ENCODE peak calls at places on chromosomes 11 and 22, in five cellular contexts. One of them, this sample, is unnamed.

GRCh38 chr11:130246719-130247118 is 68.0 kb downstream of the ZBTB44 start:
- DNase-seq in tibial artery: no peak
- DNase-seq in mammary epithelial cell: peak
- DNase-seq in astrocyte of the spinal cord: peak
- DNase-seq in fibroblast of the aortic adventitia: peak
- DNase-seq in this sample: peak

GRCh38 chr22:39325392-39325932 is 6.0 kb upstream of the RPL3 start:
- DNase-seq in tibial artery: no peak
- DNase-seq in mammary epithelial cell: no peak
- DNase-seq in astrocyte of the spinal cord: no peak
- DNase-seq in fibroblast of the aortic adventitia: no peak
- DNase-seq in this sample: peak

GRCh38 chr22:26670459-26670858 is 13.1 kb downstream of the MIAT start:
- DNase-seq in tibial artery: no peak
- DNase-seq in mammary epithelial cell: no peak
- DNase-seq in astrocyte of the spinal cord: no peak
- DNase-seq in fibroblast of the aortic adventitia: no peak
- DNase-seq in this sample: no peak

GRCh38 chr11:14518820-14519219 is 1.4 kb downstream of the PSMA1 start:
- DNase-seq in tibial artery: no peak
- DNase-seq in mammary epithelial cell: no peak
- DNase-seq in astrocyte of the spinal cord: no peak
- DNase-seq in fibroblast of the aortic adventitia: no peak
- DNase-seq in this sample: no peak

GRCh38 chr22:21866821-21867527 is 471 bp downstream of the MAPK1 start:
- DNase-seq in tibial artery: peak
- DNase-seq in mammary epithelial cell: no peak
- DNase-seq in astrocyte of the spinal cord: no peak
- DNase-seq in fibroblast of the aortic adventitia: peak
- DNase-seq in this sample: no peak

GRCh38 chr11:69997352-69997751 is 80.8 kb upstream of the ANO1 start:
- DNase-seq in tibial artery: no peak
- DNase-seq in mammary epithelial cell: no peak
- DNase-seq in astrocyte of the spinal cord: no peak
- DNase-seq in fibroblast of the aortic adventitia: no peak
- DNase-seq in this sample: no peak

GRCh38 chr11:128328955-128329551 is 258.3 kb downstream of the ETS1 start:
- DNase-seq in tibial artery: no peak
- DNase-seq in mammary epithelial cell: no peak
- DNase-seq in astrocyte of the spinal cord: no peak
- DNase-seq in fibroblast of the aortic adventitia: no peak
- DNase-seq in this sample: no peak

GRCh38 chr11:59962103-59962474 is 1.7 kb upstream of the OOSP4A start:
- DNase-seq in tibial artery: no peak
- DNase-seq in mammary epithelial cell: no peak
- DNase-seq in astrocyte of the spinal cord: no peak
- DNase-seq in fibroblast of the aortic adventitia: no peak
- DNase-seq in this sample: no peak

GRCh38 chr11:1039481-1040427 is 3.2 kb upstream of the MUC6 start:
- DNase-seq in tibial artery: no peak
- DNase-seq in mammary epithelial cell: no peak
- DNase-seq in astrocyte of the spinal cord: no peak
- DNase-seq in fibroblast of the aortic adventitia: no peak
- DNase-seq in this sample: no peak

GRCh38 chr11:61529537-61530225 is 21.1 kb downstream of the LRRC10B start:
- DNase-seq in tibial artery: no peak
- DNase-seq in mammary epithelial cell: no peak
- DNase-seq in astrocyte of the spinal cord: no peak
- DNase-seq in fibroblast of the aortic adventitia: no peak
- DNase-seq in this sample: no peak

GRCh38 chr11:17992916-17993315 is 19.9 kb downstream of the SERGEF start:
- DNase-seq in tibial artery: no peak
- DNase-seq in mammary epithelial cell: peak
- DNase-seq in astrocyte of the spinal cord: no peak
- DNase-seq in fibroblast of the aortic adventitia: peak
- DNase-seq in this sample: peak

GRCh38 chr11:25587496-25587895 is 744.4 kb upstream of the ANO3 start:
- DNase-seq in tibial artery: no peak
- DNase-seq in mammary epithelial cell: peak
- DNase-seq in astrocyte of the spinal cord: no peak
- DNase-seq in fibroblast of the aortic adventitia: peak
- DNase-seq in this sample: no peak

GRCh38 chr22:35593885-35594470 is 23.2 kb downstream of the MB start:
- DNase-seq in tibial artery: no peak
- DNase-seq in mammary epithelial cell: no peak
- DNase-seq in astrocyte of the spinal cord: no peak
- DNase-seq in fibroblast of the aortic adventitia: peak
- DNase-seq in this sample: no peak

GRCh38 chr22:26770624-26771023 is 113.2 kb downstream of the MIAT start:
- DNase-seq in tibial artery: no peak
- DNase-seq in mammary epithelial cell: peak
- DNase-seq in astrocyte of the spinal cord: no peak
- DNase-seq in fibroblast of the aortic adventitia: peak
- DNase-seq in this sample: no peak

GRCh38 chr11:120168960-120169681 is 31.2 kb upstream of the TRIM29 start:
- DNase-seq in tibial artery: no peak
- DNase-seq in mammary epithelial cell: peak
- DNase-seq in astrocyte of the spinal cord: peak
- DNase-seq in fibroblast of the aortic adventitia: peak
- DNase-seq in this sample: peak

GRCh38 chr11:80473562-80473961 is 1032.7 kb upstream of the TENM4 start:
- DNase-seq in tibial artery: no peak
- DNase-seq in mammary epithelial cell: no peak
- DNase-seq in astrocyte of the spinal cord: no peak
- DNase-seq in fibroblast of the aortic adventitia: no peak
- DNase-seq in this sample: no peak

GRCh38 chr11:106281455-106282173 is 204.2 kb downstream of the AASDHPPT start:
- DNase-seq in tibial artery: no peak
- DNase-seq in mammary epithelial cell: peak
- DNase-seq in astrocyte of the spinal cord: peak
- DNase-seq in fibroblast of the aortic adventitia: peak
- DNase-seq in this sample: peak

GRCh38 chr22:46833228-46833627 is 70.8 kb downstream of the TBC1D22A start:
- DNase-seq in tibial artery: no peak
- DNase-seq in mammary epithelial cell: peak
- DNase-seq in astrocyte of the spinal cord: peak
- DNase-seq in fibroblast of the aortic adventitia: no peak
- DNase-seq in this sample: peak

GRCh38 chr22:28116261-28116673 is 197.2 kb upstream of the PITPNB start:
- DNase-seq in tibial artery: peak
- DNase-seq in mammary epithelial cell: peak
- DNase-seq in astrocyte of the spinal cord: peak
- DNase-seq in fibroblast of the aortic adventitia: peak
- DNase-seq in this sample: peak

GRCh38 chr22:17258015-17258827 is 39.0 kb upstream of the ADA2 start:
- DNase-seq in tibial artery: no peak
- DNase-seq in mammary epithelial cell: peak
- DNase-seq in astrocyte of the spinal cord: peak
- DNase-seq in fibroblast of the aortic adventitia: no peak
- DNase-seq in this sample: peak

GRCh38 chr11:79864882-79865281 is 424.1 kb upstream of the TENM4 start:
- DNase-seq in tibial artery: no peak
- DNase-seq in mammary epithelial cell: no peak
- DNase-seq in astrocyte of the spinal cord: no peak
- DNase-seq in fibroblast of the aortic adventitia: no peak
- DNase-seq in this sample: peak

GRCh38 chr11:77752518-77752917 is 68.0 kb downstream of the RSF1 start:
- DNase-seq in tibial artery: no peak
- DNase-seq in mammary epithelial cell: no peak
- DNase-seq in astrocyte of the spinal cord: no peak
- DNase-seq in fibroblast of the aortic adventitia: peak
- DNase-seq in this sample: no peak

GRCh38 chr11:93020248-93021088 is 51.0 kb downstream of the MTNR1B start:
- DNase-seq in tibial artery: no peak
- DNase-seq in mammary epithelial cell: peak
- DNase-seq in astrocyte of the spinal cord: peak
- DNase-seq in fibroblast of the aortic adventitia: peak
- DNase-seq in this sample: peak

GRCh38 chr11:5992604-5993251 is 5.9 kb upstream of the OR52L1 start:
- DNase-seq in tibial artery: no peak
- DNase-seq in mammary epithelial cell: peak
- DNase-seq in astrocyte of the spinal cord: no peak
- DNase-seq in fibroblast of the aortic adventitia: peak
- DNase-seq in this sample: peak

GRCh38 chr22:42056757-42057511 is 13.7 kb downstream of the NAGA start:
- DNase-seq in tibial artery: no peak
- DNase-seq in mammary epithelial cell: no peak
- DNase-seq in astrocyte of the spinal cord: no peak
- DNase-seq in fibroblast of the aortic adventitia: no peak
- DNase-seq in this sample: no peak

GRCh38 chr11:128448487-128448886 is 138.9 kb downstream of the ETS1 start:
- DNase-seq in tibial artery: no peak
- DNase-seq in mammary epithelial cell: peak
- DNase-seq in astrocyte of the spinal cord: peak
- DNase-seq in fibroblast of the aortic adventitia: peak
- DNase-seq in this sample: peak

GRCh38 chr11:8867035-8867434 is 44.0 kb upstream of the AKIP1 start:
- DNase-seq in tibial artery: no peak
- DNase-seq in mammary epithelial cell: peak
- DNase-seq in astrocyte of the spinal cord: no peak
- DNase-seq in fibroblast of the aortic adventitia: peak
- DNase-seq in this sample: no peak

GRCh38 chr11:118168316-118168715 is 8.1 kb downstream of the SCN2B start:
- DNase-seq in tibial artery: no peak
- DNase-seq in mammary epithelial cell: no peak
- DNase-seq in astrocyte of the spinal cord: no peak
- DNase-seq in fibroblast of the aortic adventitia: no peak
- DNase-seq in this sample: no peak

GRCh38 chr11:124072147-124072546 is 31.0 kb upstream of the OR10G7 start:
- DNase-seq in tibial artery: no peak
- DNase-seq in mammary epithelial cell: no peak
- DNase-seq in astrocyte of the spinal cord: no peak
- DNase-seq in fibroblast of the aortic adventitia: no peak
- DNase-seq in this sample: no peak

GRCh38 chr11:111913997-111914396 is 1.5 kb downstream of the HSPB2 start:
- DNase-seq in tibial artery: peak
- DNase-seq in mammary epithelial cell: no peak
- DNase-seq in astrocyte of the spinal cord: peak
- DNase-seq in fibroblast of the aortic adventitia: peak
- DNase-seq in this sample: peak

GRCh38 chr11:1304376-1304775 is 5.1 kb downstream of the TOLLIP start:
- DNase-seq in tibial artery: no peak
- DNase-seq in mammary epithelial cell: no peak
- DNase-seq in astrocyte of the spinal cord: no peak
- DNase-seq in fibroblast of the aortic adventitia: no peak
- DNase-seq in this sample: peak

GRCh38 chr11:118004543-118005223 is 18.5 kb downstream of the IL10RA start:
- DNase-seq in tibial artery: no peak
- DNase-seq in mammary epithelial cell: no peak
- DNase-seq in astrocyte of the spinal cord: no peak
- DNase-seq in fibroblast of the aortic adventitia: no peak
- DNase-seq in this sample: no peak

GRCh38 chr11:35148163-35148562 is 9.2 kb downstream of the CD44 start:
- DNase-seq in tibial artery: no peak
- DNase-seq in mammary epithelial cell: no peak
- DNase-seq in astrocyte of the spinal cord: peak
- DNase-seq in fibroblast of the aortic adventitia: no peak
- DNase-seq in this sample: no peak

GRCh38 chr11:124194696-124195418 is 11.7 kb downstream of the OR10D3 start:
- DNase-seq in tibial artery: peak
- DNase-seq in mammary epithelial cell: peak
- DNase-seq in astrocyte of the spinal cord: peak
- DNase-seq in fibroblast of the aortic adventitia: peak
- DNase-seq in this sample: peak

GRCh38 chr11:32729976-32730375 is 64.5 kb downstream of the CCDC73 start:
- DNase-seq in tibial artery: no peak
- DNase-seq in mammary epithelial cell: no peak
- DNase-seq in astrocyte of the spinal cord: peak
- DNase-seq in fibroblast of the aortic adventitia: no peak
- DNase-seq in this sample: no peak

GRCh38 chr22:19942071-19942885 is 660 bp upstream of the TXNRD2 start:
- DNase-seq in tibial artery: peak
- DNase-seq in mammary epithelial cell: no peak
- DNase-seq in astrocyte of the spinal cord: peak
- DNase-seq in fibroblast of the aortic adventitia: peak
- DNase-seq in this sample: no peak
- H3K4me3 ChIP-seq in tibial artery: peak
- H3K4me3 ChIP-seq in mammary epithelial cell: peak
- H3K4me3 ChIP-seq in astrocyte of the spinal cord: peak
- H3K4me3 ChIP-seq in fibroblast of the aortic adventitia: peak
- H3K4me3 ChIP-seq in this sample: peak

DNA sequence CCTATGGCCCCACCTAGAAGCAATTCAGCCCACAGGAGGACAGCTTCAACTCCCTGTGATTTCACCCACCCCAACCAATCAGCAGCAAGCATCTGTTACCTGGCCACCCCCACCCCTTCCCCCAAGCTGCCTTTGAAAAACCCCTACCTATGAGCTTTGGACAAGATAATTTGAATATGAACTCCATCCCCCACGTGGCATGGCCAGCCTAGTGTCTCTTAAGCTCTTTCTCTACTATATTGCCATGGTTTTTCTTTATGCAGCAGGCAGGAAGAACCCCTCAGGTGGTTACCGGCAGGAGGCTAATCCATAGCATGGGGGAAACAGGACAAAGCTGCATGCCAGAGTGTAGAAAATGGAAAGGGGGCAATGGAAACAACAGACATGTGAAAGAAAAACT is 29.0 kb downstream of the CTSC start:
- DNase-seq in tibial artery: no peak
- DNase-seq in mammary epithelial cell: no peak
- DNase-seq in astrocyte of the spinal cord: no peak
- DNase-seq in fibroblast of the aortic adventitia: no peak
- DNase-seq in this sample: no peak
- H3K4me3 ChIP-seq in tibial artery: no peak
- H3K4me3 ChIP-seq in mammary epithelial cell: no peak
- H3K4me3 ChIP-seq in astrocyte of the spinal cord: no peak
- H3K4me3 ChIP-seq in fibroblast of the aortic adventitia: no peak
- H3K4me3 ChIP-seq in this sample: no peak

DNA sequence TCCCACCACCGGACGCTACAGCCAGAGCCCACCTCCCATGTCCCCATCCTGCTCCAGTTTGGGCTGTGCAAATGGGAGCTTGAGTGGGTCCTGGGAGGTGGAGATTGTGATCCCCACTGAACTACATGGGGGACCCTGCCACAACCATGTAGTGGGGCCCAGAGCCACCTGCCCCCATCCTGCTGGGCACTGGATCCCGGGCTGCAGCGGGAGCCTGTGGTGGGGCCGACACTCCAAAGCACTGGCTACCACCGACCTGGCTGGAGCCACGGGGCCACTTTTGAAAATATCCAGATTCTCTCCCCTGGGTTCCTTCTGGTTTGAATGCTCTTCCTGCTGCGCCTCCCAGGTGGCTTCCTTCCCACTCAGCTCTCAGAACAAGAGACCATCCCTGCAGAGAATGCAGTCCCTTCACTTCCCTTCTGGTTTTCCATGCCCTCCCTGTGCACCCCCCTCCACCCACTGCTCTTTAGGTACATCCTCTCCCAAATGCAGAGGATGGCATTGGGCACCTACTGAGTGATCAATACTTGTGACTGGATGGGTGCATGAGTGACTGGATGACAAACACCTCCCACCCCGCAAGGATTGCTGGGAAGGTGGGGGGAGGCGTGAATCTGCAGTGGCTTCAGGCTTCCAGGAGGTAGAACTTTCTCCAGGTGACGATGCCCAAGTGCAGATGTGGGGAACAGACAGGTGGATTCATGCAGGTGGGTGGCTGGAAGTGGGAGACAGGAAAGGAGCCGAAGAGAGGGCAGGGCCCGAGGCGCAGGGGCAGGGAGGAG is 846 bp upstream of the UNC93B1 start:
- DNase-seq in tibial artery: no peak
- DNase-seq in mammary epithelial cell: no peak
- DNase-seq in astrocyte of the spinal cord: no peak
- DNase-seq in fibroblast of the aortic adventitia: no peak
- DNase-seq in this sample: no peak
- H3K4me3 ChIP-seq in tibial artery: peak
- H3K4me3 ChIP-seq in mammary epithelial cell: peak
- H3K4me3 ChIP-seq in astrocyte of the spinal cord: peak
- H3K4me3 ChIP-seq in fibroblast of the aortic adventitia: peak
- H3K4me3 ChIP-seq in this sample: no peak

GRCh38 chr11:96306600-96306932 is 36.4 kb downstream of the MAML2 start:
- DNase-seq in tibial artery: no peak
- DNase-seq in mammary epithelial cell: no peak
- DNase-seq in astrocyte of the spinal cord: no peak
- DNase-seq in fibroblast of the aortic adventitia: no peak
- DNase-seq in this sample: no peak
- H3K4me3 ChIP-seq in tibial artery: peak
- H3K4me3 ChIP-seq in mammary epithelial cell: peak
- H3K4me3 ChIP-seq in astrocyte of the spinal cord: peak
- H3K4me3 ChIP-seq in fibroblast of the aortic adventitia: peak
- H3K4me3 ChIP-seq in this sample: no peak

This sample was measured in bronchial epithelial cell.